ENCODE peak calls at places on chromosome 3, in nine cellular contexts. C is stimulated activated naive CD8-positive, alpha-beta T cell treated with anti-CD3 and anti-CD28 coated beads, Interleukin-15, Interleukin-2, amounts not matched to agents 100 U/mL and 50 U/mL, for 24 hours; V is colonic mucosa; P is nephron progenitor cell; H is activated B cell treated with CpG ODN at 0.5 μM for 24 hours; Y is RWPE1; K is Ammon's horn; S is stimulated activated CD8-positive, alpha-beta memory T cell treated with anti-CD3 and anti-CD28 coated beads, Interleukin-12 subunit alpha, Interleukin-12 subunit beta, amount 100 ng/mL, for 1 hour; L is GM04504. M is an unnamed sample.

GRCh38 chr3:185988080-185988815 is 50.4 kb upstream of the TRA2B start:
- DNase-seq in S (no peak), H (no peak), Y (no peak), L (no peak), V (no peak), C (no peak), P (no peak), K (no peak), M (no peak)

GRCh38 chr3:183182732-183183610 is 20.4 kb upstream of the LAMP3 start:
- DNase-seq in C (no peak), S (no peak), P (no peak), H (no peak), Y (no peak), V (no peak), K (no peak), L (no peak), M (no peak)

GRCh38 chr3:52886049-52886730 is 11.2 kb downstream of the STIMATE start:
- DNase-seq in V (no peak), Y (no peak), P (no peak), H (no peak), K (no peak), C (no peak), L (no peak), S (no peak), M (no peak)

GRCh38 chr3:156687023-156687422 is 12.6 kb downstream of the TIPARP start:
- DNase-seq in V (no peak), C (no peak), H (no peak), P (no peak), Y (no peak), L (no peak), K (no peak), S (no peak), M (no peak)

GRCh38 chr3:133437391-133438093 is 37.7 kb downstream of the BFSP2 start:
- DNase-seq in L (no peak), V (no peak), H (no peak), C (no peak), Y (no peak), S (no peak), P (no peak), K (no peak), M (no peak)

GRCh38 chr3:46684881-46685280 is 8.6 kb downstream of the ALS2CL start:
- DNase-seq in K (no peak), L (no peak), S (no peak), Y (no peak), C (no peak), V (no peak), P (no peak), H (no peak), M (no peak)

GRCh38 chr3:187999821-188000220 is 154.1 kb upstream of the LPP start:
- DNase-seq in S (no peak), V (no peak), L (no peak), P (no peak), K (no peak), H (no peak), Y (no peak), C (peak; percentile 30), M (no peak)

GRCh38 chr3:127192576-127193232 is at the start of gene PRR23E:
- DNase-seq in C (no peak), V (no peak), Y (no peak), H (no peak), P (no peak), K (no peak), L (no peak), S (no peak), M (no peak)

GRCh38 chr3:167882057-167882667 is 146.6 kb downstream of the SERPINI1 start:
- DNase-seq in L (peak; percentile 10), C (no peak), Y (peak; percentile 38), S (no peak), V (no peak), K (peak; percentile 72), H (no peak), P (no peak), M (peak; percentile 13)

GRCh38 chr3:21839592-21839991 is 88.6 kb upstream of the ZNF385D start:
- DNase-seq in H (no peak), Y (no peak), V (no peak), K (no peak), S (no peak), C (no peak), P (peak; percentile 22), L (peak; percentile 89), M (no peak)

GRCh38 chr3:134579266-134579665 is 71.6 kb downstream of the KY start:
- DNase-seq in L (no peak), S (no peak), V (no peak), Y (no peak), P (no peak), H (no peak), K (no peak), C (no peak), M (no peak)

GRCh38 chr3:45976191-45977091 is 19.2 kb downstream of the FYCO1 start:
- DNase-seq in S (no peak), Y (no peak), L (no peak), H (no peak), C (no peak), V (no peak), P (no peak), K (no peak), M (no peak)

GRCh38 chr3:174620138-174620537 is 239.0 kb upstream of the NAALADL2 start:
- DNase-seq in V (no peak), Y (peak; percentile 1), H (no peak), C (no peak), S (no peak), P (no peak), K (no peak), L (peak; percentile 2), M (no peak)

GRCh38 chr3:77125934-77126333 is 86.0 kb downstream of the ROBO2 start:
- DNase-seq in S (no peak), Y (no peak), P (no peak), H (no peak), K (no peak), L (no peak), C (no peak), V (no peak), M (no peak)

GRCh38 chr3:58693929-58694850 is 27.6 kb upstream of the FAM3D start:
- DNase-seq in C (no peak), V (no peak), K (no peak), S (no peak), Y (no peak), H (no peak), L (no peak), P (no peak), M (no peak)

GRCh38 chr3:150945226-150945625 is 27.3 kb downstream of the CLRN1 start:
- DNase-seq in Y (peak; percentile 15), H (no peak), S (no peak), K (no peak), V (no peak), C (no peak), P (no peak), L (peak; percentile 16), M (no peak)

GRCh38 chr3:117962750-117963149 is 1071.9 kb downstream of the IGSF11 start:
- DNase-seq in K (no peak), P (no peak), L (no peak), Y (no peak), C (no peak), S (no peak), H (no peak), V (no peak), M (no peak)

GRCh38 chr3:192090586-192090985 is 629.6 kb downstream of the PYDC2 start:
- DNase-seq in K (no peak), H (no peak), S (no peak), P (peak; percentile 6), Y (no peak), L (no peak), C (no peak), V (no peak), M (no peak)

M was measured in mucosa of descending colon.